ENCODE peak calls at places on chromosomes 13 and 19, in nine cellular contexts. One of them, this sample, is unnamed.

GRCh38 chr19:48907671-48908070 is 7.6 kb downstream of the NUCB1 start:
- DNase-seq in stomach: no peak
- DNase-seq in naive thymus-derived CD4-positive, alpha-beta T cell: no peak
- DNase-seq in astrocyte of the spinal cord: no peak
- DNase-seq in cardiac muscle cell: no peak
- DNase-seq in fibroblast of pulmonary artery: no peak
- DNase-seq in psoas muscle: no peak
- DNase-seq in foreskin fibroblast: no peak
- DNase-seq in effector memory CD4-positive, alpha-beta T cell: no peak
- DNase-seq in this sample: no peak

GRCh38 chr19:3047307-3048189 is 14.7 kb downstream of the TLE5 start:
- DNase-seq in naive thymus-derived CD4-positive, alpha-beta T cell: peak
- DNase-seq in foreskin fibroblast: peak
- DNase-seq in cardiac muscle cell: peak
- DNase-seq in astrocyte of the spinal cord: peak
- DNase-seq in effector memory CD4-positive, alpha-beta T cell: peak
- DNase-seq in fibroblast of pulmonary artery: peak
- DNase-seq in stomach: peak
- DNase-seq in psoas muscle: peak
- DNase-seq in this sample: peak

GRCh38 chr13:51997641-51998330 is 13.5 kb downstream of the ATP7B start:
- DNase-seq in effector memory CD4-positive, alpha-beta T cell: no peak
- DNase-seq in fibroblast of pulmonary artery: no peak
- DNase-seq in psoas muscle: no peak
- DNase-seq in stomach: peak
- DNase-seq in cardiac muscle cell: no peak
- DNase-seq in astrocyte of the spinal cord: no peak
- DNase-seq in naive thymus-derived CD4-positive, alpha-beta T cell: no peak
- DNase-seq in foreskin fibroblast: no peak
- DNase-seq in this sample: no peak

GRCh38 chr19:8307400-8307964 is 676 bp downstream of the CD320 start:
- DNase-seq in naive thymus-derived CD4-positive, alpha-beta T cell: no peak
- DNase-seq in fibroblast of pulmonary artery: no peak
- DNase-seq in psoas muscle: peak
- DNase-seq in astrocyte of the spinal cord: no peak
- DNase-seq in effector memory CD4-positive, alpha-beta T cell: no peak
- DNase-seq in stomach: peak
- DNase-seq in foreskin fibroblast: no peak
- DNase-seq in cardiac muscle cell: no peak
- DNase-seq in this sample: no peak

GRCh38 chr13:47066261-47066660 is 169.4 kb upstream of the HTR2A start:
- DNase-seq in psoas muscle: no peak
- DNase-seq in foreskin fibroblast: no peak
- DNase-seq in fibroblast of pulmonary artery: peak
- DNase-seq in naive thymus-derived CD4-positive, alpha-beta T cell: no peak
- DNase-seq in cardiac muscle cell: peak
- DNase-seq in stomach: no peak
- DNase-seq in effector memory CD4-positive, alpha-beta T cell: no peak
- DNase-seq in astrocyte of the spinal cord: peak
- DNase-seq in this sample: no peak

GRCh38 chr13:95536629-95537241 is 15.8 kb upstream of the CLDN10 start:
- DNase-seq in astrocyte of the spinal cord: peak
- DNase-seq in fibroblast of pulmonary artery: peak
- DNase-seq in naive thymus-derived CD4-positive, alpha-beta T cell: no peak
- DNase-seq in cardiac muscle cell: peak
- DNase-seq in stomach: no peak
- DNase-seq in effector memory CD4-positive, alpha-beta T cell: no peak
- DNase-seq in psoas muscle: no peak
- DNase-seq in foreskin fibroblast: peak
- DNase-seq in this sample: no peak

GRCh38 chr19:51125421-51126075 is 842 bp downstream of the SIGLEC9 start:
- DNase-seq in stomach: no peak
- DNase-seq in psoas muscle: no peak
- DNase-seq in effector memory CD4-positive, alpha-beta T cell: no peak
- DNase-seq in naive thymus-derived CD4-positive, alpha-beta T cell: no peak
- DNase-seq in foreskin fibroblast: no peak
- DNase-seq in fibroblast of pulmonary artery: no peak
- DNase-seq in astrocyte of the spinal cord: no peak
- DNase-seq in cardiac muscle cell: no peak
- DNase-seq in this sample: no peak

GRCh38 chr19:452829-453228 is 8.0 kb downstream of the SHC2 start:
- DNase-seq in astrocyte of the spinal cord: no peak
- DNase-seq in fibroblast of pulmonary artery: no peak
- DNase-seq in foreskin fibroblast: no peak
- DNase-seq in stomach: no peak
- DNase-seq in naive thymus-derived CD4-positive, alpha-beta T cell: no peak
- DNase-seq in cardiac muscle cell: no peak
- DNase-seq in effector memory CD4-positive, alpha-beta T cell: no peak
- DNase-seq in psoas muscle: no peak
- DNase-seq in this sample: no peak

GRCh38 chr13:113742000-113742441 is 17.0 kb upstream of the TMEM255B start:
- DNase-seq in foreskin fibroblast: peak
- DNase-seq in astrocyte of the spinal cord: no peak
- DNase-seq in cardiac muscle cell: peak
- DNase-seq in effector memory CD4-positive, alpha-beta T cell: no peak
- DNase-seq in fibroblast of pulmonary artery: peak
- DNase-seq in naive thymus-derived CD4-positive, alpha-beta T cell: no peak
- DNase-seq in stomach: peak
- DNase-seq in psoas muscle: peak
- DNase-seq in this sample: no peak

GRCh38 chr13:41833851-41834250 is 127.1 kb downstream of the VWA8 start:
- DNase-seq in cardiac muscle cell: no peak
- DNase-seq in foreskin fibroblast: peak
- DNase-seq in stomach: no peak
- DNase-seq in astrocyte of the spinal cord: no peak
- DNase-seq in fibroblast of pulmonary artery: peak
- DNase-seq in naive thymus-derived CD4-positive, alpha-beta T cell: no peak
- DNase-seq in effector memory CD4-positive, alpha-beta T cell: no peak
- DNase-seq in psoas muscle: no peak
- DNase-seq in this sample: no peak

GRCh38 chr13:98890186-98890585 is 87.7 kb downstream of the DOCK9 start:
- DNase-seq in stomach: no peak
- DNase-seq in fibroblast of pulmonary artery: peak
- DNase-seq in foreskin fibroblast: peak
- DNase-seq in cardiac muscle cell: peak
- DNase-seq in psoas muscle: peak
- DNase-seq in effector memory CD4-positive, alpha-beta T cell: no peak
- DNase-seq in astrocyte of the spinal cord: peak
- DNase-seq in naive thymus-derived CD4-positive, alpha-beta T cell: no peak
- DNase-seq in this sample: no peak

GRCh38 chr13:80889829-80890228 is 548.9 kb upstream of the SPRY2 start:
- DNase-seq in cardiac muscle cell: no peak
- DNase-seq in astrocyte of the spinal cord: no peak
- DNase-seq in stomach: no peak
- DNase-seq in foreskin fibroblast: no peak
- DNase-seq in psoas muscle: no peak
- DNase-seq in effector memory CD4-positive, alpha-beta T cell: no peak
- DNase-seq in fibroblast of pulmonary artery: no peak
- DNase-seq in naive thymus-derived CD4-positive, alpha-beta T cell: no peak
- DNase-seq in this sample: no peak

GRCh38 chr19:35479278-35479677 is 11.0 kb downstream of the KRTDAP start:
- DNase-seq in psoas muscle: no peak
- DNase-seq in effector memory CD4-positive, alpha-beta T cell: no peak
- DNase-seq in astrocyte of the spinal cord: no peak
- DNase-seq in cardiac muscle cell: no peak
- DNase-seq in fibroblast of pulmonary artery: no peak
- DNase-seq in stomach: peak
- DNase-seq in naive thymus-derived CD4-positive, alpha-beta T cell: no peak
- DNase-seq in foreskin fibroblast: no peak
- DNase-seq in this sample: no peak

GRCh38 chr19:17454579-17454978 is 6.1 kb upstream of the TMEM221 start:
- DNase-seq in foreskin fibroblast: no peak
- DNase-seq in astrocyte of the spinal cord: no peak
- DNase-seq in stomach: no peak
- DNase-seq in fibroblast of pulmonary artery: no peak
- DNase-seq in psoas muscle: no peak
- DNase-seq in naive thymus-derived CD4-positive, alpha-beta T cell: no peak
- DNase-seq in effector memory CD4-positive, alpha-beta T cell: no peak
- DNase-seq in cardiac muscle cell: no peak
- DNase-seq in this sample: no peak

GRCh38 chr19:18440421-18440877 is 2.5 kb upstream of the ISYNA1 start:
- DNase-seq in naive thymus-derived CD4-positive, alpha-beta T cell: no peak
- DNase-seq in foreskin fibroblast: no peak
- DNase-seq in effector memory CD4-positive, alpha-beta T cell: peak
- DNase-seq in cardiac muscle cell: no peak
- DNase-seq in astrocyte of the spinal cord: no peak
- DNase-seq in psoas muscle: no peak
- DNase-seq in stomach: no peak
- DNase-seq in fibroblast of pulmonary artery: no peak
- DNase-seq in this sample: peak

GRCh38 chr19:10625762-10626138 is 397 bp downstream of the SLC44A2 start:
- DNase-seq in fibroblast of pulmonary artery: no peak
- DNase-seq in effector memory CD4-positive, alpha-beta T cell: no peak
- DNase-seq in astrocyte of the spinal cord: no peak
- DNase-seq in stomach: no peak
- DNase-seq in psoas muscle: no peak
- DNase-seq in naive thymus-derived CD4-positive, alpha-beta T cell: no peak
- DNase-seq in foreskin fibroblast: no peak
- DNase-seq in cardiac muscle cell: no peak
- DNase-seq in this sample: no peak
- H3K4me3 ChIP-seq in fibroblast of pulmonary artery: peak
- H3K4me3 ChIP-seq in effector memory CD4-positive, alpha-beta T cell: no peak
- H3K4me3 ChIP-seq in astrocyte of the spinal cord: peak
- H3K4me3 ChIP-seq in stomach: peak
- H3K4me3 ChIP-seq in psoas muscle: peak
- H3K4me3 ChIP-seq in naive thymus-derived CD4-positive, alpha-beta T cell: no peak
- H3K4me3 ChIP-seq in foreskin fibroblast: peak
- H3K4me3 ChIP-seq in cardiac muscle cell: peak
- H3K4me3 ChIP-seq in this sample: peak

GRCh38 chr19:10583021-10583776 is 3.9 kb downstream of the AP1M2 start:
- DNase-seq in foreskin fibroblast: no peak
- DNase-seq in effector memory CD4-positive, alpha-beta T cell: no peak
- DNase-seq in fibroblast of pulmonary artery: no peak
- DNase-seq in astrocyte of the spinal cord: no peak
- DNase-seq in naive thymus-derived CD4-positive, alpha-beta T cell: no peak
- DNase-seq in cardiac muscle cell: no peak
- DNase-seq in psoas muscle: no peak
- DNase-seq in stomach: no peak
- DNase-seq in this sample: no peak

GRCh38 chr19:10587839-10588150 is 683 bp upstream of the AP1M2 start:
- DNase-seq in astrocyte of the spinal cord: no peak
- DNase-seq in naive thymus-derived CD4-positive, alpha-beta T cell: no peak
- DNase-seq in foreskin fibroblast: no peak
- DNase-seq in fibroblast of pulmonary artery: no peak
- DNase-seq in effector memory CD4-positive, alpha-beta T cell: no peak
- DNase-seq in stomach: no peak
- DNase-seq in psoas muscle: no peak
- DNase-seq in cardiac muscle cell: no peak
- DNase-seq in this sample: no peak

GRCh38 chr19:10580979-10581631 is 6.0 kb downstream of the AP1M2 start:
- DNase-seq in effector memory CD4-positive, alpha-beta T cell: peak
- DNase-seq in cardiac muscle cell: peak
- DNase-seq in stomach: peak
- DNase-seq in fibroblast of pulmonary artery: peak
- DNase-seq in astrocyte of the spinal cord: peak
- DNase-seq in naive thymus-derived CD4-positive, alpha-beta T cell: peak
- DNase-seq in foreskin fibroblast: peak
- DNase-seq in psoas muscle: peak
- DNase-seq in this sample: peak

GRCh38 chr19:10587022-10587838 is at the start of gene AP1M2:
- DNase-seq in psoas muscle: no peak
- DNase-seq in fibroblast of pulmonary artery: no peak
- DNase-seq in effector memory CD4-positive, alpha-beta T cell: no peak
- DNase-seq in stomach: peak
- DNase-seq in astrocyte of the spinal cord: no peak
- DNase-seq in cardiac muscle cell: no peak
- DNase-seq in foreskin fibroblast: no peak
- DNase-seq in naive thymus-derived CD4-positive, alpha-beta T cell: no peak
- DNase-seq in this sample: no peak

GRCh38 chr19:10586396-10586795 is 716 bp downstream of the AP1M2 start:
- DNase-seq in foreskin fibroblast: no peak
- DNase-seq in fibroblast of pulmonary artery: no peak
- DNase-seq in stomach: no peak
- DNase-seq in naive thymus-derived CD4-positive, alpha-beta T cell: no peak
- DNase-seq in cardiac muscle cell: no peak
- DNase-seq in psoas muscle: no peak
- DNase-seq in effector memory CD4-positive, alpha-beta T cell: no peak
- DNase-seq in astrocyte of the spinal cord: no peak
- DNase-seq in this sample: no peak
- H3K4me3 ChIP-seq in foreskin fibroblast: no peak
- H3K4me3 ChIP-seq in fibroblast of pulmonary artery: no peak
- H3K4me3 ChIP-seq in stomach: peak
- H3K4me3 ChIP-seq in naive thymus-derived CD4-positive, alpha-beta T cell: no peak
- H3K4me3 ChIP-seq in cardiac muscle cell: no peak
- H3K4me3 ChIP-seq in psoas muscle: no peak
- H3K4me3 ChIP-seq in effector memory CD4-positive, alpha-beta T cell: no peak
- H3K4me3 ChIP-seq in astrocyte of the spinal cord: no peak
- H3K4me3 ChIP-seq in this sample: no peak

GRCh38 chr19:43984687-43985000 is 656 bp downstream of the ZNF155 start:
- DNase-seq in stomach: no peak
- DNase-seq in psoas muscle: peak
- DNase-seq in fibroblast of pulmonary artery: no peak
- DNase-seq in foreskin fibroblast: no peak
- DNase-seq in effector memory CD4-positive, alpha-beta T cell: no peak
- DNase-seq in astrocyte of the spinal cord: no peak
- DNase-seq in naive thymus-derived CD4-positive, alpha-beta T cell: no peak
- DNase-seq in cardiac muscle cell: no peak
- DNase-seq in this sample: peak
- H3K4me3 ChIP-seq in stomach: peak
- H3K4me3 ChIP-seq in psoas muscle: peak
- H3K4me3 ChIP-seq in fibroblast of pulmonary artery: peak
- H3K4me3 ChIP-seq in foreskin fibroblast: peak
- H3K4me3 ChIP-seq in effector memory CD4-positive, alpha-beta T cell: peak
- H3K4me3 ChIP-seq in astrocyte of the spinal cord: peak
- H3K4me3 ChIP-seq in naive thymus-derived CD4-positive, alpha-beta T cell: peak
- H3K4me3 ChIP-seq in cardiac muscle cell: peak
- H3K4me3 ChIP-seq in this sample: peak

GRCh38 chr13:44470623-44471562 is 97.3 kb downstream of the SERP2 start:
- DNase-seq in fibroblast of pulmonary artery: peak
- DNase-seq in stomach: no peak
- DNase-seq in cardiac muscle cell: peak
- DNase-seq in naive thymus-derived CD4-positive, alpha-beta T cell: peak
- DNase-seq in psoas muscle: no peak
- DNase-seq in astrocyte of the spinal cord: peak
- DNase-seq in foreskin fibroblast: no peak
- DNase-seq in effector memory CD4-positive, alpha-beta T cell: no peak
- DNase-seq in this sample: no peak

GRCh38 chr13:44474122-44474910 is 100.7 kb downstream of the SERP2 start:
- DNase-seq in astrocyte of the spinal cord: peak
- DNase-seq in fibroblast of pulmonary artery: peak
- DNase-seq in foreskin fibroblast: no peak
- DNase-seq in psoas muscle: no peak
- DNase-seq in cardiac muscle cell: peak
- DNase-seq in stomach: no peak
- DNase-seq in effector memory CD4-positive, alpha-beta T cell: no peak
- DNase-seq in naive thymus-derived CD4-positive, alpha-beta T cell: no peak
- DNase-seq in this sample: no peak

DNA sequence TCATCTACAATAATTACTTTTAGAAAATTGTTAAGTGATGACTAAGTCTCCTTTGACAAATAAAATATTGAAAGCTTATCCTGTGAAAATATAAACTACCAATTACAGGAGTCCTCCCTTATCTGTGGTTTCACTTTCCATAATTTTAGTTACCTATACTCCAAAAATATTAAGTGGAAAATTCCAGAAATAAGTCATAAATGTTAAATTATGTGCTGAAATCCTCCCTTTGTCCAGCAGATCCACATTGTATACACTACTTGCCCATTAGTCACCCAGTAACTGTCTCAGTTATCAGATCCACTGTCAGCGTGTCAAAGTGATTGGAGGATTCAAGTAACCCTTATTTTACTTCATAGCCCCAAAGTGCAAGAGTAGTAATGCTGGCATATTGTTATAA is 98.1 kb downstream of the SERP2 start:
- DNase-seq in astrocyte of the spinal cord: peak
- DNase-seq in effector memory CD4-positive, alpha-beta T cell: no peak
- DNase-seq in psoas muscle: no peak
- DNase-seq in cardiac muscle cell: peak
- DNase-seq in naive thymus-derived CD4-positive, alpha-beta T cell: no peak
- DNase-seq in fibroblast of pulmonary artery: peak
- DNase-seq in stomach: no peak
- DNase-seq in foreskin fibroblast: peak
- DNase-seq in this sample: no peak
- H3K4me3 ChIP-seq in astrocyte of the spinal cord: no peak
- H3K4me3 ChIP-seq in effector memory CD4-positive, alpha-beta T cell: no peak
- H3K4me3 ChIP-seq in psoas muscle: no peak
- H3K4me3 ChIP-seq in cardiac muscle cell: no peak
- H3K4me3 ChIP-seq in naive thymus-derived CD4-positive, alpha-beta T cell: no peak
- H3K4me3 ChIP-seq in fibroblast of pulmonary artery: no peak
- H3K4me3 ChIP-seq in stomach: no peak
- H3K4me3 ChIP-seq in foreskin fibroblast: no peak
- H3K4me3 ChIP-seq in this sample: no peak

This sample was measured in left ventricle myocardium inferior.